ENCODE peak calls at places on chromosomes 6 and 20, in four cellular contexts. D, E, X and B are unnamed samples.

GRCh38 chr6:154835307-154835706 is 102.1 kb downstream of the SCAF8 start:
- DNase-seq in D (no peak), E (no peak), X (no peak), B (no peak)

GRCh38 chr6:13404892-13405254 is 76.5 kb upstream of the TBC1D7 start:
- DNase-seq in D (no peak), E (no peak), X (no peak), B (no peak)

GRCh38 chr6:142381845-142382378 is 80.1 kb downstream of the ADGRG6 start:
- DNase-seq in D (no peak), E (no peak), X (no peak), B (no peak)

GRCh38 chr6:149941583-149942460 is at the start of gene ULBP2:
- DNase-seq in D (peak), E (peak), X (peak), B (peak)

GRCh38 chr6:73942581-73942980 is 246.6 kb downstream of the CD109 start:
- DNase-seq in D (no peak), E (no peak), X (no peak), B (peak)

GRCh38 chr6:165573671-165574070 is 89.4 kb downstream of the PDE10A start:
- DNase-seq in D (no peak), E (no peak), X (peak), B (peak)

GRCh38 chr6:43947860-43948259 is 177.8 kb downstream of the VEGFA start:
- DNase-seq in D (no peak), E (no peak), X (no peak), B (no peak)

GRCh38 chr6:116287668-116288282 is 8.0 kb upstream of the TSPYL1 start:
- DNase-seq in D (no peak), E (no peak), X (peak), B (peak)

GRCh38 chr20:48273843-48274242 is 488.6 kb upstream of the SULF2 start:
- DNase-seq in D (no peak), E (no peak), X (no peak), B (no peak)

GRCh38 chr20:12371955-12372354 is 454.3 kb downstream of the BTBD3 start:
- DNase-seq in D (no peak), E (peak), X (no peak), B (no peak)

GRCh38 chr20:50815162-50815989 is 20.5 kb downstream of the BCAS4 start:
- DNase-seq in D (peak), E (no peak), X (no peak), B (no peak)

GRCh38 chr20:32110727-32111126 is 1.2 kb downstream of the TM9SF4 start:
- DNase-seq in D (no peak), E (no peak), X (no peak), B (no peak)

GRCh38 chr20:18092890-18093289 is 35.2 kb upstream of the OVOL2 start:
- DNase-seq in D (no peak), E (no peak), X (no peak), B (no peak)

GRCh38 chr6:137145421-137145820 is 28.0 kb downstream of the IL22RA2 start:
- DNase-seq in D (no peak), E (no peak), X (no peak), B (peak)

GRCh38 chr6:42406296-42407280 is 45.1 kb downstream of the TRERF1 start:
- DNase-seq in D (no peak), E (no peak), X (no peak), B (peak)
- H3K4me3 ChIP-seq in D (no peak), E (no peak), X (no peak), B (peak)

DNA sequence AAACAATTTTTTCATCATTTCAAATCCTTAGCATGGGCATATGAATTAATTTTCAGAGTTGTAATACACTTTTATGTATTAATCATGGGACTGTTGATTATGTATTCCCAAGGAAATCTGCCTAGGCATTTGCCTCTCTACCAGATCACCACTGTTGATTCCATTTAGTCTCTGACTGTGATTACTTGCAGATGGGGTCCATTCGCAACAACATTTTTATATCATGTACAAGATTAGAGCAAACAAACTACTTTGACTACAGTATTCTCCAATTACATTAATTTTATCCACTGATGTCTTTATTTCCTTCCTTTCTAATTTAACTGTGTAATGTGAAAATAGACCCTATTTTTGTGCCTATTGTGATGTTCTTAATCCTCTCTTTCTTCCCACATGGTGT is 831.4 kb upstream of the SLC35B3 start:
- DNase-seq in D (no peak), E (no peak), X (no peak), B (no peak)
- TF ChIP-seq CTCF in D (no peak), E (no peak), X (no peak), B (no peak)

DNA sequence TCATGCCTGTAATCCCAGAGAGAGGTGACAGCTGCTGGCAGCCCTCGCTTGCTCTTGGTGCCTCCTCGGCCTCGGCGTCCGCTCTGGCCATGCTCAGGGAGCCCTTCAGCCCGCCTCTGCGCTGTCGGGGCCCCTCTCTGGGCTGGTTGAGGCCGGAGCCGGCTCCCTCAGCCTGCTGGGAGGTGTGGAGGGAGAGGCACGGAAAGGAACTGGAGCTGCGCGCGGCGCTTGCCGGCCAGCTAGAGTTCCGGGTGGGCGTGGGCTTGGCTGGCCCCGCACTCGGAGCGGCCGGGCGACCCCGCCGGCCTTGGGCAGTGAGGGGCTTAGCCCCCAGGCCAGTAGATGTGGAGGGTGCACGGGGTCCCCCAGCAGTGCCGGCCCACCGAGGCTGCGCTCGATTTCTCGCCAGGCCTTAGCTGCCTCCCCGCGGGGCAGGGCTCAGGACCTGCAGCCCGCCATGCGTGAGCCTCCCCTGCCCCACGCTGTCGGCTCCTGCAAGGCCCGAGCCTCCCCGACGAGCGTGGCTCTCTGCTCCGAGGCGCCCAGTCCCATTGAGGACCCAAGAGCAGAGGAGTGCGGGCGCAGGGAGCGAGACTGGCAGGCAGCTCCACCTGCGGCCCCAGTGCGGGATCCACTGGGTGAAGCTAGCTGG is 34.6 kb downstream of the C6orf52 start:
- DNase-seq in D (no peak), E (no peak), X (no peak), B (no peak)
- H3K4me3 ChIP-seq in D (peak), E (peak), X (peak), B (peak)

GRCh38 chr6:159842035-159842434 is 42.0 kb downstream of the PNLDC1 start:
- DNase-seq in D (no peak), E (no peak), X (peak), B (peak)
- TF ChIP-seq CTCF in D (peak), E (no peak), X (peak), B (peak)

GRCh38 chr6:114282268-114282667 is 60.6 kb downstream of the HS3ST5 start:
- DNase-seq in D (no peak), E (no peak), X (no peak), B (no peak)
- H3K4me3 ChIP-seq in D (no peak), E (no peak), X (no peak), B (no peak)

GRCh38 chr20:38304845-38305447 is 990 bp downstream of the BPI start:
- DNase-seq in D (peak), E (peak), X (peak), B (peak)
- TF ChIP-seq CTCF in D (peak), E (no peak), X (peak), B (peak)

DNA sequence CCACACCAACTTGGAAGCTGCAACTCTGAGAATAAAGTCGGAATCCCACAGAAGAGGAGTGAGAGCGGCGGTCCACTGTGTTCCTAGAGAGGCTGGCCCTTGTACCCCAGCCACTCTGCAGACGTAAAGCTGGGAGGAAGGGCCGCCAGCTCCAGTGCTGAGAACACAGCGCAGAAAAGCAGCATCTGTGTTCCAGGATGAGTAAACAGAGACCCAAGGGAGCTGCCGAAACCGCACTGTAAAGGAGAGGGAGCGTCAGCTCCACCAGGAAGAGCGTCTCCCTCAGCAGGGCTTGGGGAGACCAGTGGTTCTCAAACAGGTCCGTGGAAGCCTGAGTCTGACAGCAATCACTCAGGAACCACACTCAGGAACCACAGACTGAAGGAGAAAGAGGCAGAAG is 134.0 kb downstream of the WDR27 start:
- DNase-seq in D (no peak), E (no peak), X (no peak), B (no peak)
- H3K4me3 ChIP-seq in D (no peak), E (no peak), X (no peak), B (no peak)